ENCODE peak calls at places on chromosome 19, in five cellular contexts. L is GM23248, K is left ventricle myocardium inferior, A is tibial nerve, V is tibial artery. O is an unnamed sample. For H3K4me1, the result is how much of the 10 kb centered on the place peaks cover.

GRCh38 chr19:30362156-30362754 is 9.9 kb upstream of the ZNF536 start:
- DNase-seq in L (peak), K (no peak), A (no peak), V (peak), O (no peak)

GRCh38 chr19:43778651-43779050 is 2.1 kb downstream of the KCNN4 start:
- DNase-seq in L (no peak), K (no peak), A (no peak), V (no peak), O (no peak)

GRCh38 chr19:41705393-41706174 is 2.8 kb upstream of the CEACAM5 start:
- DNase-seq in L (peak), K (peak), A (no peak), V (peak), O (no peak)

GRCh38 chr19:2537544-2537943 is 61.6 kb downstream of the GADD45B start:
- DNase-seq in L (no peak), K (no peak), A (no peak), V (no peak), O (no peak)

GRCh38 chr19:5002143-5002542 is 33.2 kb downstream of the KDM4B start:
- DNase-seq in L (peak), K (no peak), A (no peak), V (no peak), O (peak)

GRCh38 chr19:21765151-21765550 is 2.2 kb downstream of the ZNF100 start:
- DNase-seq in L (peak), K (no peak), A (no peak), V (no peak), O (no peak)

GRCh38 chr19:30539981-30540380 is 167.8 kb downstream of the ZNF536 start:
- DNase-seq in L (no peak), K (no peak), A (no peak), V (peak), O (no peak)

GRCh38 chr19:1512671-1513491 is at the start of gene ADAMTSL5:
- DNase-seq in L (peak), K (peak), A (no peak), V (no peak), O (no peak)

GRCh38 chr19:6065685-6066365 is 44.5 kb downstream of the RFX2 start:
- DNase-seq in L (peak), K (peak), A (no peak), V (peak), O (peak)

GRCh38 chr19:676343-677105 is at the start of gene FSTL3:
- DNase-seq in L (peak), K (no peak), A (no peak), V (no peak), O (no peak)

GRCh38 chr19:1601613-1602064 is 3.6 kb downstream of the UQCR11 start:
- DNase-seq in L (peak), K (no peak), A (no peak), V (no peak), O (no peak)

GRCh38 chr19:13665125-13665903 is 99.0 kb upstream of the MRI1 start:
- DNase-seq in L (no peak), K (no peak), A (no peak), V (no peak), O (no peak)

GRCh38 chr19:6680141-6680540 is 10.2 kb upstream of the TNFSF14 start:
- DNase-seq in L (no peak), K (no peak), A (no peak), V (no peak), O (no peak)

GRCh38 chr19:16754207-16754806 is 34.7 kb downstream of the NWD1 start:
- DNase-seq in L (no peak), K (no peak), A (no peak), V (no peak), O (no peak)

GRCh38 chr19:16760990-16761389 is 41.3 kb downstream of the NWD1 start:
- DNase-seq in L (no peak), K (no peak), A (no peak), V (no peak), O (no peak)

GRCh38 chr19:16751701-16752100 is 32.1 kb downstream of the NWD1 start:
- DNase-seq in L (no peak), K (no peak), A (no peak), V (no peak), O (no peak)

DNA sequence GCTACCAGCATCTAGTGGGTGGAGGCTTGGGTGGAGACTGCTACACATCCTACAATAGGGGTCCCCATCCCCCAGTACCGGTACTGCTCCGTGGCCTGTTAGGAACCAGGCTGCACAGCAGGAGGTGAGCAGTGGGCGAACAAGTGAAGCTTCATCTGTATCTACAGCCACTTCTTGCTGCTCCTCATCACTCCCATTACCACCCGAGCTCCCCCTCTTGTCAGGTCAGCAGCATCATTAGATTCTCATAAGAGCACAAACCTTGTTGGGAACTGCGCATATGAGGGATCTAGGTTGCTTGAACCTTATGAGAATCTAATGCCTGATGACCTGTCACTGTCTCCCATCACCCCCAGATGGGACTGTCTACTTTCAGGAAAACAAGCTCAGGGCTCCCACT is 37.0 kb downstream of the NWD1 start:
- DNase-seq in L (no peak), K (no peak), A (no peak), V (no peak), O (no peak)
- H3K4me3 ChIP-seq in L (no peak), K (no peak), A (no peak), V (no peak), O (no peak)

DNA sequence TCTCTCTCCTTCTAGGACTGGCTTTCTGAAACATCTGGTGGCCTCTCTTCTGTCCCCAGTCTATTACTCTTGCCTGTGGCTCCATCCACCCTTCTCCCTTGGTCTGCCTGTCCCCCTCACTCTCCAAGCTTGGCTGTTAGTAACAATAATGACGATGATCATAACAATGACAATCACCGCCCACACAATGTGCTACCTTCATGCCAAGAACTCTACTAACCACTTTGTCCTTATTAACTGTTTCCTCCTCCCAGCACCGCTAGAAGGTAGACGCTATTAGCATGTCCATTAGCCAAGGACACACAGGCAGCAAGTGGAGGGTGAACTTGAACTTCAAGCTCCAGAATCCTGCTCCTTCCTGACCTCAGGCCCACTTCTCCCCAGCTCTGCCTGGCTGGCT is 2.7 kb downstream of the GYS1 start:
- DNase-seq in L (peak), K (no peak), A (no peak), V (no peak), O (no peak)
- H3K4me1 ChIP-seq in L (under half), K (half or more), A (under half), V (under half), O (under half)

GRCh38 chr19:56927294-56927693 is 86.8 kb upstream of the PEG3 start:
- DNase-seq in L (no peak), K (no peak), A (no peak), V (no peak), O (no peak)
- H3K27ac ChIP-seq in L (no peak), K (no peak), A (no peak), V (no peak), O (no peak)

GRCh38 chr19:19627442-19627715 is 641 bp downstream of the LPAR2 start:
- DNase-seq in L (no peak), K (no peak), A (no peak), V (no peak), O (no peak)
- H3K4me3 ChIP-seq in L (no peak), K (peak), A (no peak), V (no peak), O (peak)